ENCODE peak calls at places on chromosomes 2 and 18, in eight cellular contexts. Q is cardiac septum, M is AG10803, E is mesenteric fat pad, F is anterior cingulate cortex, K is T-helper 2 cell, W is naive B cell, U is dorsolateral prefrontal cortex. V is an unnamed sample.

GRCh38 chr2:238702276-238702675 is 145.6 kb upstream of the TWIST2 start:
- DNase-seq in Q (no peak), M (no peak), E (no peak), F (no peak), K (no peak), W (no peak), U (no peak), V (no peak)

GRCh38 chr2:184534986-184535385 is 63.3 kb upstream of the ZNF804A start:
- DNase-seq in Q (no peak), M (no peak), E (no peak), F (no peak), K (no peak), W (no peak), U (no peak), V (no peak)

GRCh38 chr2:111624401-111625156 is 259.4 kb downstream of the ANAPC1 start:
- DNase-seq in Q (no peak), M (peak), E (no peak), F (no peak), K (no peak), W (no peak), U (no peak), V (no peak)

GRCh38 chr2:69177063-69177771 is 164.2 kb downstream of the ANTXR1 start:
- DNase-seq in Q (peak), M (peak), E (no peak), F (no peak), K (no peak), W (no peak), U (peak), V (peak)

GRCh38 chr18:52936931-52937330 is 596.9 kb downstream of the DCC start:
- DNase-seq in Q (no peak), M (no peak), E (no peak), F (no peak), K (no peak), W (no peak), U (no peak), V (no peak)

GRCh38 chr2:66573866-66574265 is 138.9 kb downstream of the MEIS1 start:
- DNase-seq in Q (no peak), M (no peak), E (no peak), F (no peak), K (no peak), W (no peak), U (no peak), V (no peak)

GRCh38 chr2:72367530-72368225 is 220.0 kb upstream of the CYP26B1 start:
- DNase-seq in Q (peak), M (peak), E (no peak), F (no peak), K (no peak), W (no peak), U (no peak), V (peak)

GRCh38 chr2:115746151-115746550 is 1303.7 kb downstream of the DPP10 start:
- DNase-seq in Q (no peak), M (no peak), E (no peak), F (no peak), K (no peak), W (no peak), U (no peak), V (no peak)

GRCh38 chr2:158999458-158999857 is 31.0 kb downstream of the TANC1 start:
- DNase-seq in Q (no peak), M (peak), E (no peak), F (no peak), K (no peak), W (no peak), U (no peak), V (no peak)

GRCh38 chr2:217695033-217695520 is 307.7 kb downstream of the TNS1 start:
- DNase-seq in Q (no peak), M (peak), E (no peak), F (no peak), K (no peak), W (no peak), U (no peak), V (no peak)

GRCh38 chr2:43414586-43415125 is 181.2 kb downstream of the THADA start:
- DNase-seq in Q (no peak), M (no peak), E (no peak), F (no peak), K (no peak), W (no peak), U (no peak), V (no peak)

GRCh38 chr2:176555781-176556180 is 286.5 kb downstream of the MTX2 start:
- DNase-seq in Q (no peak), M (no peak), E (no peak), F (no peak), K (no peak), W (no peak), U (no peak), V (no peak)

GRCh38 chr2:231883468-231883881 is 42.7 kb downstream of the NPPC start:
- DNase-seq in Q (peak), M (peak), E (no peak), F (no peak), K (no peak), W (no peak), U (no peak), V (no peak)

GRCh38 chr2:172430671-172431070 is 3.3 kb downstream of the ITGA6 start:
- DNase-seq in Q (no peak), M (no peak), E (no peak), F (no peak), K (no peak), W (no peak), U (no peak), V (no peak)

GRCh38 chr18:31146809-31147208 is 15.8 kb downstream of the DSC1 start:
- DNase-seq in Q (no peak), M (no peak), E (no peak), F (no peak), K (no peak), W (no peak), U (no peak), V (no peak)

GRCh38 chr2:24881623-24882022 is 38.4 kb downstream of the ADCY3 start:
- DNase-seq in Q (no peak), M (no peak), E (peak), F (no peak), K (no peak), W (no peak), U (no peak), V (no peak)

GRCh38 chr2:15241208-15241607 is 319.9 kb downstream of the NBAS start:
- DNase-seq in Q (no peak), M (no peak), E (no peak), F (no peak), K (no peak), W (no peak), U (no peak), V (no peak)

GRCh38 chr2:212181646-212182045 is 357.0 kb downstream of the ERBB4 start:
- DNase-seq in Q (no peak), M (no peak), E (no peak), F (no peak), K (no peak), W (no peak), U (no peak), V (no peak)

GRCh38 chr2:180542510-180542909 is 437.9 kb upstream of the UBE2E3 start:
- DNase-seq in Q (no peak), M (no peak), E (no peak), F (no peak), K (no peak), W (no peak), U (no peak), V (no peak)

GRCh38 chr2:203330434-203330833 is 2.2 kb downstream of the ABI2 start:
- DNase-seq in Q (no peak), M (peak), E (no peak), F (no peak), K (no peak), W (no peak), U (no peak), V (no peak)

GRCh38 chr18:34999734-35000397 is 41.3 kb upstream of the MAPRE2 start:
- DNase-seq in Q (no peak), M (no peak), E (no peak), F (no peak), K (no peak), W (no peak), U (no peak), V (no peak)

GRCh38 chr2:241892299-241893137 is 23.0 kb downstream of the RTP5 start:
- DNase-seq in Q (no peak), M (no peak), E (no peak), F (no peak), K (no peak), W (no peak), U (no peak), V (no peak)

GRCh38 chr18:68991281-68991680 is 193.4 kb downstream of the CCDC102B start:
- DNase-seq in Q (no peak), M (no peak), E (no peak), F (no peak), K (no peak), W (no peak), U (no peak), V (no peak)

GRCh38 chr2:99559075-99559662 is 69.4 kb upstream of the REV1 start:
- DNase-seq in Q (peak), M (peak), E (peak), F (peak), K (peak), W (peak), U (peak), V (peak)

GRCh38 chr18:10025756-10026290 is 112.0 kb downstream of the VAPA start:
- DNase-seq in Q (no peak), M (no peak), E (peak), F (no peak), K (no peak), W (no peak), U (no peak), V (no peak)

GRCh38 chr2:129619471-129619870 is 360.0 kb upstream of the RAB6C start:
- DNase-seq in Q (no peak), M (no peak), E (no peak), F (no peak), K (no peak), W (no peak), U (no peak), V (no peak)

GRCh38 chr2:38898256-38898655 is 8.6 kb downstream of the ARHGEF33 start:
- DNase-seq in Q (no peak), M (no peak), E (no peak), F (no peak), K (no peak), W (no peak), U (no peak), V (no peak)

GRCh38 chr2:105744909-105745853 is at the start of gene NCK2:
- DNase-seq in Q (no peak), M (peak), E (no peak), F (no peak), K (no peak), W (no peak), U (no peak), V (no peak)

GRCh38 chr18:45167631-45168225 is 447.5 kb upstream of the SLC14A2 start:
- DNase-seq in Q (no peak), M (peak), E (no peak), F (no peak), K (no peak), W (no peak), U (no peak), V (no peak)

GRCh38 chr18:26460449-26461091 is 87.8 kb downstream of the KCTD1 start:
- DNase-seq in Q (no peak), M (peak), E (no peak), F (no peak), K (no peak), W (no peak), U (no peak), V (peak)

GRCh38 chr2:46747297-46747818 is 168.2 kb downstream of the MCFD2 start:
- DNase-seq in Q (no peak), M (peak), E (no peak), F (no peak), K (no peak), W (no peak), U (no peak), V (no peak)

GRCh38 chr2:230441188-230441897 is 25.3 kb downstream of the SP100 start:
- DNase-seq in Q (no peak), M (peak), E (no peak), F (no peak), K (no peak), W (peak), U (no peak), V (no peak)

GRCh38 chr2:170298861-170299429 is 121.0 kb downstream of the MYO3B start:
- DNase-seq in Q (no peak), M (no peak), E (no peak), F (no peak), K (no peak), W (no peak), U (no peak), V (no peak)

V was measured in Right ventricle myocardium superior.